ENCODE peak calls at places on chromosomes 7 and 10, in four cellular contexts. Y, P, V and L are unnamed samples.

GRCh38 chr7:103778929-103779328 is 210.5 kb downstream of the RELN start:
- DNase-seq in Y (no peak), P (no peak), V (no peak), L (no peak)

GRCh38 chr10:112389147-112389822 is 15.4 kb downstream of the ACSL5 start:
- DNase-seq in Y (peak; percentile 79), P (no peak), V (peak; percentile 71), L (no peak)

GRCh38 chr7:100158229-100159098 is at the start of gene TRAPPC14:
- DNase-seq in Y (peak; percentile 84), P (peak; percentile 95), V (peak; percentile 83), L (peak; percentile 94)

GRCh38 chr10:5890519-5890878 is 456 bp downstream of the FBH1 start:
- DNase-seq in Y (peak; percentile 33), P (no peak), V (peak; percentile 40), L (no peak)

GRCh38 chr7:45407730-45408406 is 166.3 kb upstream of the ADCY1 start:
- DNase-seq in Y (no peak), P (no peak), V (no peak), L (no peak)

GRCh38 chr10:112115781-112116385 is 67.7 kb downstream of the GPAM start:
- DNase-seq in Y (peak; percentile 4), P (no peak), V (peak; percentile 31), L (no peak)

GRCh38 chr10:119303886-119304285 is 96.5 kb downstream of the GRK5 start:
- DNase-seq in Y (no peak), P (no peak), V (no peak), L (no peak)

GRCh38 chr7:31101544-31101943 is 49.4 kb downstream of the ADCYAP1R1 start:
- DNase-seq in Y (no peak), P (no peak), V (no peak), L (no peak)

GRCh38 chr7:132735476-132735875 is 159.2 kb upstream of the PLXNA4 start:
- DNase-seq in Y (no peak), P (no peak), V (no peak), L (no peak)

GRCh38 chr7:31767686-31768358 is 80.8 kb downstream of the PPP1R17 start:
- DNase-seq in Y (no peak), P (no peak), V (no peak), L (no peak)

GRCh38 chr7:34806831-34807230 is 148.8 kb downstream of the NPSR1 start:
- DNase-seq in Y (no peak), P (no peak), V (no peak), L (no peak)